ENCODE peak calls at places on chromosomes 16 and 17, in five cellular contexts. One of them, this sample, is unnamed.

GRCh38 chr17:44601574-44602372 is 44.5 kb downstream of the FZD2 start:
- DNase-seq in A549: no peak
- DNase-seq in heart left ventricle: no peak
- DNase-seq in breast epithelium: no peak
- DNase-seq in body of pancreas: no peak
- DNase-seq in this sample: no peak

GRCh38 chr16:84281077-84281476 is 13.6 kb upstream of the WFDC1 start:
- DNase-seq in body of pancreas: no peak
- DNase-seq in A549: peak; percentile 57
- DNase-seq in breast epithelium: no peak
- DNase-seq in heart left ventricle: no peak
- DNase-seq in this sample: no peak

GRCh38 chr17:14942511-14943185 is 322.5 kb downstream of the PMP22 start:
- DNase-seq in breast epithelium: no peak
- DNase-seq in heart left ventricle: no peak
- DNase-seq in body of pancreas: no peak
- DNase-seq in A549: peak; percentile 11
- DNase-seq in this sample: no peak

GRCh38 chr17:36837616-36838272 is 99.5 kb upstream of the LHX1 start:
- DNase-seq in breast epithelium: no peak
- DNase-seq in body of pancreas: no peak
- DNase-seq in A549: no peak
- DNase-seq in heart left ventricle: no peak
- DNase-seq in this sample: no peak

GRCh38 chr17:2400474-2400866 is 390 bp downstream of the MNT start:
- DNase-seq in A549: peak; percentile 69
- DNase-seq in body of pancreas: peak; percentile 63
- DNase-seq in breast epithelium: no peak
- DNase-seq in heart left ventricle: peak; percentile 62
- DNase-seq in this sample: no peak

GRCh38 chr17:38338535-38338934 is 5.2 kb downstream of the GPR179 start:
- DNase-seq in A549: no peak
- DNase-seq in breast epithelium: no peak
- DNase-seq in body of pancreas: no peak
- DNase-seq in heart left ventricle: no peak
- DNase-seq in this sample: no peak

GRCh38 chr17:71760062-71760720 is 360.6 kb upstream of the SOX9 start:
- DNase-seq in body of pancreas: no peak
- DNase-seq in breast epithelium: no peak
- DNase-seq in A549: no peak
- DNase-seq in heart left ventricle: no peak
- DNase-seq in this sample: no peak

GRCh38 chr16:87945351-87946042 is 5.7 kb upstream of the BANP start:
- DNase-seq in body of pancreas: peak; percentile 85
- DNase-seq in A549: peak; percentile 50
- DNase-seq in heart left ventricle: peak; percentile 77
- DNase-seq in breast epithelium: peak; percentile 92
- DNase-seq in this sample: no peak

GRCh38 chr17:79192503-79193500 is 118.2 kb downstream of the ENGASE start:
- DNase-seq in A549: no peak
- DNase-seq in breast epithelium: no peak
- DNase-seq in body of pancreas: peak; percentile 44
- DNase-seq in heart left ventricle: peak; percentile 39
- DNase-seq in this sample: no peak

GRCh38 chr17:18968945-18969887 is 17.3 kb downstream of the SLC5A10 start:
- DNase-seq in body of pancreas: no peak
- DNase-seq in A549: peak; percentile 58
- DNase-seq in breast epithelium: no peak
- DNase-seq in heart left ventricle: no peak
- DNase-seq in this sample: peak; percentile 47

GRCh38 chr17:28272166-28272565 is 46.8 kb upstream of the TMEM97 start:
- DNase-seq in body of pancreas: no peak
- DNase-seq in breast epithelium: no peak
- DNase-seq in A549: no peak
- DNase-seq in heart left ventricle: no peak
- DNase-seq in this sample: no peak

GRCh38 chr17:32341141-32341856 is 674 bp downstream of the C17orf75 start:
- DNase-seq in breast epithelium: no peak
- DNase-seq in A549: peak; percentile 70
- DNase-seq in heart left ventricle: no peak
- DNase-seq in body of pancreas: peak; percentile 55
- DNase-seq in this sample: peak; percentile 66

GRCh38 chr17:49494937-49495841 is at the start of gene NGFR:
- DNase-seq in body of pancreas: peak; percentile 32
- DNase-seq in heart left ventricle: peak; percentile 64
- DNase-seq in A549: no peak
- DNase-seq in breast epithelium: no peak
- DNase-seq in this sample: no peak

GRCh38 chr16:66898207-66898606 is 17.9 kb downstream of the PDP2 start:
- DNase-seq in heart left ventricle: no peak
- DNase-seq in body of pancreas: peak; percentile 29
- DNase-seq in breast epithelium: no peak
- DNase-seq in A549: no peak
- DNase-seq in this sample: no peak

GRCh38 chr17:63042443-63042842 is 76.4 kb downstream of the TANC2 start:
- DNase-seq in A549: no peak
- DNase-seq in heart left ventricle: no peak
- DNase-seq in breast epithelium: no peak
- DNase-seq in body of pancreas: no peak
- DNase-seq in this sample: no peak

GRCh38 chr16:60304725-60305124 is 1570.6 kb upstream of the GOT2 start:
- DNase-seq in breast epithelium: no peak
- DNase-seq in heart left ventricle: no peak
- DNase-seq in A549: no peak
- DNase-seq in body of pancreas: no peak
- DNase-seq in this sample: no peak

GRCh38 chr17:30346211-30346831 is 12.5 kb upstream of the TMIGD1 start:
- DNase-seq in heart left ventricle: no peak
- DNase-seq in breast epithelium: no peak
- DNase-seq in body of pancreas: no peak
- DNase-seq in A549: no peak
- DNase-seq in this sample: no peak

DNA sequence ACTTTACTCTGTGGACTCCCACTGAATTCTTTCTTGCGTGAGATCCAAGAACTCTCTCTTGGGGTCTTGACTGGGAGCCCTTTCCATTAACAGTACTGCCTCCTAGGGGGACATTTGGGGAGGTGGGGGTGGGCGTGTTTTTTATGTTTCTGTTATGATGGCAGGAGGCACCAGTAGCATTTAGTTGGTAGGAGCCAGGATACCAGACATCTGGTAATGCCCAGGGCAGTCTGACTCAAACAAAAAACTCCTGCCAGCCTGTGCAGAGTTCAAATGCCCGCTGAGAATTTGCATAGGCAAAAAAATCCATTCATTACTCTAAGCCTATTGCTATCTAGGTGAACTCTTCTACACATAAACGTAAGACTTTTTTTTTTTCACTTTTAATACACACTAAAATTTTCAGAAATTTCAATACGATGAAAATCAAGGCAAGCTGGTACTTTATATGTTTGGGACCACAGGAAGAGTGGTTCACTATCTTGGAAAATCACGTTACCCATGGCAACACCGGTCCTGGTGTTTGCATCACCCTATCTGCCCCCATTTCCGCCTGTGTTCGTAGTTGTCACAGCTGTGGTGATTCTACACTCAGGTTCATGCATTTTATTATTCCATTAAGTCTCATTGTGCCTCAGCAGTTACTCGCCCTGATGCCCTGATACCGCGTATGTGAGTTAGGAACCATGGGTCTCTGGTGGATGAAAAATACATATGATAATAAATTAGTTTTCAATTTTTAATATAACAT is 121.1 kb upstream of the XYLT1 start:
- DNase-seq in A549: no peak
- DNase-seq in heart left ventricle: no peak
- DNase-seq in body of pancreas: no peak
- DNase-seq in breast epithelium: no peak
- DNase-seq in this sample: no peak
- TF ChIP-seq CTCF in A549: no peak
- TF ChIP-seq CTCF in heart left ventricle: no peak
- TF ChIP-seq CTCF in body of pancreas: no peak
- TF ChIP-seq CTCF in breast epithelium: no peak
- TF ChIP-seq CTCF in this sample: no peak

GRCh38 chr17:9115446-9116265 is 94.3 kb downstream of the NTN1 start:
- DNase-seq in body of pancreas: peak; percentile 34
- DNase-seq in A549: peak; percentile 78
- DNase-seq in heart left ventricle: peak; percentile 68
- DNase-seq in breast epithelium: no peak
- DNase-seq in this sample: peak; percentile 92
- H3K4me3 ChIP-seq in body of pancreas: no peak overlapping the region
- H3K4me3 ChIP-seq in A549: peak overlapping the region; percentile 52
- H3K4me3 ChIP-seq in heart left ventricle: peak overlapping the region; percentile 26
- H3K4me3 ChIP-seq in breast epithelium: peak overlapping the region; percentile 41
- H3K4me3 ChIP-seq in this sample: no peak overlapping the region

DNA sequence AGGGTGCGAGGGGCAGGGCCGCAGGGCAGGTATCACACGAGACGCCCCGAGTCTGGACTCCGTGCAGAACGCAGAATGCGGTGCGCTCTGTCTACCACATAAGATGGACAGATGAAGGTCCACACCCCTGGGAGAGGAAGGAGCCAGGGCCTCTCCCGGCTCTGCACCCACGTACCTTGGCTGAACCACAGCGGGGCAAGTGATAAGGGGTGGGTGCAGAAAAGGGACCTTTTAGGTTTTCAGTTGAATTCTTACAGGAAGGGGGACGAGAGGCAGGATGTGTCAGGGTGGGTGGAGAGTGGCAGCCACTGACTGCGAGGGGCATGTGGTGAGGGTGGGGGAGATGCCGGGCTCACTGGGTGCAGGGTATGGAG is 338 bp downstream of the CD300A start:
- DNase-seq in A549: no peak
- DNase-seq in heart left ventricle: no peak
- DNase-seq in breast epithelium: no peak
- DNase-seq in body of pancreas: no peak
- DNase-seq in this sample: no peak
- TF ChIP-seq POLR2A in A549: no peak
- TF ChIP-seq POLR2A in heart left ventricle: no peak
- TF ChIP-seq POLR2A in breast epithelium: no peak
- TF ChIP-seq POLR2A in body of pancreas: no peak
- TF ChIP-seq POLR2A in this sample: no peak

GRCh38 chr17:10352866-10353265 is 19.9 kb downstream of the MYH13 start:
- DNase-seq in breast epithelium: no peak
- DNase-seq in body of pancreas: no peak
- DNase-seq in heart left ventricle: no peak
- DNase-seq in A549: no peak
- DNase-seq in this sample: no peak

DNA sequence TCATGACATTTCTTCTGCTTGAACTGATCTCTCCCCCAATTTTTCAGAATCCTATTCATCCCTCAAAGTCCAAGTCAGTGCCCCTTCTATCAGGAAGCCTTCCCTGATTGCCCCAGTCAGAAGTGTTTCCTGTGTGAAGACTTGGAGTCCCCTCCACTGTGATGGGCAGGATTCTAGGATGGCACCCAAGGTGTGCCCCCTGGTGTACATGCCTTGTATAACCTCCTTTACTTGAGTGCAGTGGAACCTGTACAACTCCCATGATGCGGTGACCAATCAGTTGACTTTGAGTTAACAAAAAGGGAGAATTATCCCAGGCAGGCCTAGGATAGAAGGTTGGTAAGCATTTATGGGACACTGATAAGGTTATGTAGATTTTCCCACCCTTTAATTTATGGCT is 23.4 kb downstream of the MYH13 start:
- DNase-seq in breast epithelium: no peak
- DNase-seq in body of pancreas: no peak
- DNase-seq in heart left ventricle: no peak
- DNase-seq in A549: peak; percentile 27
- DNase-seq in this sample: no peak
- TF ChIP-seq CTCF in breast epithelium: no peak
- TF ChIP-seq CTCF in body of pancreas: no peak
- TF ChIP-seq CTCF in heart left ventricle: no peak
- TF ChIP-seq CTCF in A549: no peak
- TF ChIP-seq CTCF in this sample: no peak

GRCh38 chr16:13921328-13921727 is 1.4 kb downstream of the ERCC4 start:
- DNase-seq in heart left ventricle: no peak
- DNase-seq in body of pancreas: no peak
- DNase-seq in A549: no peak
- DNase-seq in breast epithelium: no peak
- DNase-seq in this sample: no peak
- H3K4me3 ChIP-seq in heart left ventricle: no peak overlapping the region
- H3K4me3 ChIP-seq in body of pancreas: no peak overlapping the region
- H3K4me3 ChIP-seq in A549: no peak overlapping the region
- H3K4me3 ChIP-seq in breast epithelium: no peak overlapping the region
- H3K4me3 ChIP-seq in this sample: no peak overlapping the region

DNA sequence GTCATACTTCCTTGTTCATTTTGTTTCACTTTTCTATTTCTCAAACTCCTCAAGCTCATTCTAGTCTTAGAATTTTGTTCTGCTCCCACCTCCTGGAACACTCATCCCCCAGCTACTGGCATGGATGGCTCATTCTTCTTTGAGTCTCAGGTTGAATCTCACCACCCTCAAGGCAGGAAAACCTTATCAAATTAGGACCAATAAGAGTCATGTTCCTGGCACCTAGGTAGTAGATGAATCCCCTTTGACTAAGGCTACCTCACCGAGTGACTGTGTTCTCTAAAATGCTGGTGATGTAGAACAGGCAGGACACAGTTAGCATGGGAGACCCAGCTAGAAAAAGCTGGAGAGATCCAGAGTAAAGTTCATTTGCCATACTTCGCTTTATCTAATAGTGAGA is 1050.8 kb upstream of the EEF2KMT start:
- DNase-seq in breast epithelium: no peak
- DNase-seq in A549: no peak
- DNase-seq in body of pancreas: no peak
- DNase-seq in heart left ventricle: no peak
- DNase-seq in this sample: no peak
- TF ChIP-seq POLR2A in breast epithelium: no peak
- TF ChIP-seq POLR2A in A549: no peak
- TF ChIP-seq POLR2A in body of pancreas: no peak
- TF ChIP-seq POLR2A in heart left ventricle: no peak
- TF ChIP-seq POLR2A in this sample: no peak

GRCh38 chr17:40870136-40870535 is 3.1 kb upstream of the KRT12 start:
- DNase-seq in heart left ventricle: no peak
- DNase-seq in breast epithelium: no peak
- DNase-seq in A549: no peak
- DNase-seq in body of pancreas: no peak
- DNase-seq in this sample: no peak

GRCh38 chr17:40871316-40871715 is 4.3 kb upstream of the KRT12 start:
- DNase-seq in breast epithelium: no peak
- DNase-seq in body of pancreas: no peak
- DNase-seq in heart left ventricle: no peak
- DNase-seq in A549: no peak
- DNase-seq in this sample: no peak

GRCh38 chr17:40873801-40874200 is 6.8 kb upstream of the KRT12 start:
- DNase-seq in heart left ventricle: no peak
- DNase-seq in A549: no peak
- DNase-seq in breast epithelium: no peak
- DNase-seq in body of pancreas: no peak
- DNase-seq in this sample: no peak

GRCh38 chr17:40872416-40872815 is 5.4 kb upstream of the KRT12 start:
- DNase-seq in A549: no peak
- DNase-seq in breast epithelium: no peak
- DNase-seq in body of pancreas: no peak
- DNase-seq in heart left ventricle: no peak
- DNase-seq in this sample: no peak

DNA sequence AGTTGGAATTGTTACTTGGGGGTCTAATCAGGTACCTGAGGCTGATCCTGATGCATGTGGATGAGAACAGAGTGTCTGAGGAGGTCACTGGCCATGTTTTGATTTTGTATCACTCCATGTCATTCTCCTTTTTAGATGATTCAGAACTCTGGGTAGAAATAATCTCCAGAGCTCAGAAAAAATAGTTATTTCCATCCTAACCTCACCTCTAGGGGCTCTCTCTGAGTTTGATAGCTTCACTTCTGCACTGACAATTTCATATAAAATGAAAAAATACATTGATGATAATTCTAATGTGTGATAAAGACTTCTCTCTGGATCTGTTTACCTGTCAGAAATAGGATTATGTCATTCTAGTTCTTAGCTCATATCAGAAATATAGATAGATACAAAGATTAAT is 6.2 kb upstream of the KRT12 start:
- DNase-seq in body of pancreas: no peak
- DNase-seq in breast epithelium: no peak
- DNase-seq in A549: no peak
- DNase-seq in heart left ventricle: no peak
- DNase-seq in this sample: no peak
- TF ChIP-seq CTCF in body of pancreas: no peak
- TF ChIP-seq CTCF in breast epithelium: no peak
- TF ChIP-seq CTCF in A549: no peak
- TF ChIP-seq CTCF in heart left ventricle: no peak
- TF ChIP-seq CTCF in this sample: no peak

This sample was measured in lower leg skin.